ENCODE peak calls at places on chromosome 1, in seven cellular contexts. D is colonic mucosa; B is GM23338; S is cardiac muscle cell; U is suprapubic skin; Z is CD8-positive, alpha-beta memory T cell; R is pancreas. F is an unnamed sample.

GRCh38 chr1:162823231-162823630 is 32.7 kb downstream of the HSD17B7 start:
- DNase-seq in D (no peak), R (no peak), B (no peak), U (no peak), S (no peak), Z (no peak), F (no peak)

GRCh38 chr1:171432473-171432872 is 52.9 kb upstream of the PRRC2C start:
- DNase-seq in S (no peak), U (no peak), R (no peak), B (no peak), Z (no peak), D (no peak), F (no peak)

GRCh38 chr1:243525085-243525487 is 269.2 kb downstream of the SDCCAG8 start:
- DNase-seq in U (no peak), B (no peak), Z (no peak), R (no peak), S (peak), D (no peak), F (no peak)

GRCh38 chr1:214332950-214333798 is 52.2 kb downstream of the SMYD2 start:
- DNase-seq in B (peak), U (no peak), S (peak), R (peak), Z (no peak), D (peak), F (peak)

GRCh38 chr1:3384407-3384806 is 70.1 kb upstream of the ARHGEF16 start:
- DNase-seq in U (no peak), Z (no peak), D (no peak), B (no peak), R (no peak), S (no peak), F (no peak)

GRCh38 chr1:154154534-154155181 is at the start of gene NUP210L:
- DNase-seq in Z (no peak), D (peak), U (no peak), R (no peak), S (peak), B (peak), F (no peak)

GRCh38 chr1:47432071-47433036 is 5.5 kb upstream of the FOXD2 start:
- DNase-seq in R (peak), B (peak), Z (peak), S (peak), D (peak), U (no peak), F (peak)

GRCh38 chr1:27626031-27626935 is 8.7 kb downstream of the FGR start:
- DNase-seq in U (peak), D (no peak), S (peak), R (no peak), B (no peak), Z (no peak), F (peak)

GRCh38 chr1:204150702-204151561 is 912 bp downstream of the ETNK2 start:
- DNase-seq in B (peak), R (peak), S (no peak), Z (peak), D (no peak), U (no peak), F (no peak)

GRCh38 chr1:42639116-42639515 is 19.1 kb upstream of the PPIH start:
- DNase-seq in B (no peak), U (no peak), S (peak), Z (no peak), R (no peak), D (no peak), F (no peak)

GRCh38 chr1:155950829-155951228 is 9.4 kb downstream of the RXFP4 start:
- DNase-seq in B (no peak), Z (no peak), S (no peak), R (no peak), U (no peak), D (no peak), F (no peak)

GRCh38 chr1:225426395-225427248 is 1.2 kb downstream of the LBR start:
- DNase-seq in U (no peak), D (peak), B (peak), S (peak), Z (no peak), R (peak), F (peak)

GRCh38 chr1:17098440-17099317 is 20.6 kb downstream of the PADI2 start:
- DNase-seq in R (no peak), U (no peak), Z (no peak), D (no peak), S (peak), B (no peak), F (no peak)

GRCh38 chr1:71753746-71754145 is 528.6 kb downstream of the NEGR1 start:
- DNase-seq in R (no peak), Z (no peak), B (peak), D (no peak), U (no peak), S (no peak), F (no peak)

GRCh38 chr1:232657426-232657825 is 27.5 kb upstream of the SIPA1L2 start:
- DNase-seq in U (no peak), D (no peak), R (no peak), S (peak), Z (no peak), B (no peak), F (no peak)

GRCh38 chr1:205528887-205529825 is 24.7 kb downstream of the CDK18 start:
- DNase-seq in U (peak), S (peak), R (peak), D (peak), Z (peak), B (peak), F (peak)

GRCh38 chr1:225897595-225898514 is 8.9 kb upstream of the LEFTY1 start:
- DNase-seq in Z (peak), B (no peak), R (no peak), U (no peak), S (no peak), D (peak), F (peak)

DNA sequence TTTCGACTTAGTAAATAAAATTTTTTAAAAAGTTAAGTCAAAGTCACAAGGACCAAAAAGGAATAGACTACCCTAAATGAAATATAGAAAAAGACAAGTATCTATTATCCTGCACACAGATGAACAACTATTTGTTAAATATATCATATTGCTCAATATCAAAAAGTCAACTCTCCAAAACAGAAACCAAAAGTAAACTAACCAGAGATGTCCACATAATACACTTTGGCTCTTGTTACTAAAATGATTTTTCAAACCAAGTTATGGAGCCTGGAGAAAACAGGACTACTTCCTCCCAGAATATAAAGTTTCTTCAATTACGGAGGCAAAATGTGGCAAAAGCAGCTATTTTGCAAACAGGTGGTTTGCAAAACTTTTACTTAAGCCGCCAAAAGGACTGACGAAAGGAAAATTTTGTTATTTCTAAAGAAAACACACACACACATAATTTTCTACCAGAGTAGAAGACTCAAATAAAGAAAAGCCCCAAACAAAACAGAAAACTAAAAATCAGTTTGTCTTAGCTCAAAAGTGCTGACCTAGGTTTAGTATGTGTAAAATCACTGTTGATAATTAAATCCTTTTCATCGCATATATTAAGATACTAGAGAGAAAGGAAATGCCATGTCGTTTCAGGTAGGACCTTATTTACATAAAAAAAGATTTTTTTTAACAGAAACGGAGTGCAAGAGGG is 1.1 kb downstream of the DPYD start:
- DNase-seq in Z (no peak), S (peak), D (no peak), R (no peak), B (peak), U (no peak), F (peak)
- H3K27ac ChIP-seq in Z (peak), S (no peak), D (peak), R (peak), B (no peak), U (peak), F (no peak)

GRCh38 chr1:167881069-167881468 is 32.9 kb downstream of the ADCY10 start:
- DNase-seq in D (no peak), S (peak), U (no peak), R (no peak), B (no peak), Z (no peak), F (no peak)

GRCh38 chr1:167882376-167882775 is 31.6 kb downstream of the ADCY10 start:
- DNase-seq in R (no peak), U (no peak), Z (no peak), D (no peak), S (no peak), B (no peak), F (no peak)

GRCh38 chr1:167878372-167879160 is 35.4 kb downstream of the ADCY10 start:
- DNase-seq in B (peak), Z (no peak), U (no peak), S (no peak), D (no peak), R (no peak), F (no peak)

GRCh38 chr1:167881786-167882185 is 32.1 kb downstream of the ADCY10 start:
- DNase-seq in B (no peak), D (no peak), Z (no peak), R (no peak), S (no peak), U (no peak), F (no peak)

GRCh38 chr1:167880570-167880969 is 33.4 kb downstream of the ADCY10 start:
- DNase-seq in S (peak), Z (no peak), U (no peak), R (no peak), B (no peak), D (no peak), F (no peak)
- H3K27ac ChIP-seq in S (peak), Z (no peak), U (no peak), R (no peak), B (no peak), D (no peak), F (no peak)

GRCh38 chr1:2160691-2161320 is 33.8 kb downstream of the FAAP20 start:
- DNase-seq in D (no peak), B (no peak), S (no peak), U (no peak), Z (no peak), R (no peak), F (no peak)

GRCh38 chr1:2166254-2166653 is 28.3 kb downstream of the FAAP20 start:
- DNase-seq in U (no peak), Z (no peak), D (no peak), R (no peak), S (no peak), B (no peak), F (no peak)

GRCh38 chr1:2165636-2166035 is 28.9 kb downstream of the FAAP20 start:
- DNase-seq in S (no peak), U (no peak), B (peak), R (no peak), D (no peak), Z (no peak), F (no peak)

GRCh38 chr1:2166695-2167094 is 27.9 kb downstream of the FAAP20 start:
- DNase-seq in R (no peak), B (no peak), S (no peak), U (no peak), D (no peak), Z (no peak), F (no peak)

DNA sequence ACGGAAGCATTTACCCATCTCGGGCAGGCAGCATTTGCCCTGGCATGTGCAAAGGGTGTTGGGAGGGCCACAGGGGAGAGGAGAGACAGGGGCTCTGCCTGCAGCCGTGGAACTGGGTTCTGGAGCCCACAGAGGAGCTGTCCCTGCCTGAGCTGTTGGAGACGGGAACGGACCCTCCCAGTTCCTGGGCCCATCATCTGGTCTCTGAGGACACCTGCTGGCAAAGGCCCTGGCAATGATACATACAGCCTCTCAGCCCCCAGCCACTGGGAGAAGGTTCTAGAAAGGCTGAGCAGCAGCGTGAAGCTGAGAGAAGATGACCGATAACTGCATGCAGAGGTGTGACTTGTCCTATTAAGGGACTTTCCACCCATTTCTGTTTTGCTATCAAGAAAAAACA is 31.4 kb downstream of the FAAP20 start:
- DNase-seq in S (no peak), U (no peak), D (no peak), R (no peak), Z (no peak), B (no peak), F (no peak)
- H3K27ac ChIP-seq in S (no peak), U (no peak), D (no peak), R (no peak), Z (no peak), B (no peak), F (no peak)

GRCh38 chr1:145959957-145960467 is 2.2 kb upstream of the LIX1L start:
- DNase-seq in U (no peak), S (no peak), D (no peak), R (no peak), Z (no peak), B (no peak), F (no peak)

GRCh38 chr1:145962157-145963102 is 1.9 kb downstream of the ANKRD34A start:
- DNase-seq in B (peak), Z (peak), D (no peak), S (no peak), R (no peak), U (no peak), F (no peak)

GRCh38 chr1:145960468-145961108 is 2.8 kb upstream of the LIX1L start:
- DNase-seq in S (peak), B (peak), D (peak), R (peak), U (peak), Z (peak), F (no peak)

GRCh38 chr1:145961425-145962156 is 2.8 kb downstream of the ANKRD34A start:
- DNase-seq in B (peak), U (peak), D (peak), S (peak), Z (peak), R (no peak), F (no peak)

DNA sequence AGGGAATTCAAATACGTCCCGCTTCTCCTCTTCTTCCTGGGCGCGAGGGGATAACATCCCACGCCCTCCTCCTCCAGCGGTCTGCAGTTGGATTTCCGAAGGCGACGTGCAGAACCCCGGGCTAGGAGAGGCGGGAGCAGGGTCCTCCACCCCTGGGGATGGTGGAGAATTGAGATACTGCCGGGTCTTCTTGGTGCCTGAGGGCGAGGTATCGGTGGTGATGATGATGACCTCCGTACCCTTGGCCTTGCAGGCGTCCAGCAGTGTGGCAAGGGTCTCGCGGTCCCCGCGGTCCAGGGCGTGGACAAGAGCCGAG is 3.2 kb upstream of the LIX1L start:
- DNase-seq in U (no peak), D (no peak), R (no peak), S (no peak), Z (no peak), B (peak), F (no peak)
- H3K27ac ChIP-seq in U (peak), D (peak), R (peak), S (peak), Z (peak), B (no peak), F (no peak)

GRCh38 chr1:112687361-112687760 is 12.9 kb downstream of the MOV10 start:
- DNase-seq in B (no peak), U (no peak), S (no peak), D (no peak), Z (no peak), R (no peak), F (no peak)

GRCh38 chr1:112689196-112689841 is 14.9 kb downstream of the MOV10 start:
- DNase-seq in D (no peak), B (no peak), U (no peak), S (no peak), R (no peak), Z (no peak), F (no peak)

GRCh38 chr1:112687785-112688496 is 13.5 kb downstream of the MOV10 start:
- DNase-seq in S (no peak), Z (no peak), U (no peak), B (no peak), D (no peak), R (no peak), F (no peak)

GRCh38 chr1:112689842-112690237 is 15.4 kb downstream of the MOV10 start:
- DNase-seq in Z (no peak), B (no peak), D (no peak), U (no peak), R (no peak), S (no peak), F (no peak)

GRCh38 chr1:112688781-112689193 is 14.3 kb downstream of the MOV10 start:
- DNase-seq in Z (no peak), D (no peak), U (no peak), S (no peak), R (no peak), B (no peak), F (no peak)
- H3K27ac ChIP-seq in Z (no peak), D (no peak), U (no peak), S (peak), R (no peak), B (no peak), F (no peak)

GRCh38 chr1:66349277-66349676 is 184.7 kb upstream of the SGIP1 start:
- DNase-seq in B (no peak), U (no peak), R (no peak), Z (no peak), D (no peak), S (no peak), F (no peak)
- H3K27ac ChIP-seq in B (peak), U (peak), R (no peak), Z (no peak), D (peak), S (no peak), F (peak)

GRCh38 chr1:19405195-19405760 is 80.1 kb downstream of the CAPZB start:
- DNase-seq in U (no peak), Z (no peak), R (no peak), D (no peak), S (no peak), B (peak), F (no peak)

GRCh38 chr1:19407494-19408096 is 77.7 kb downstream of the CAPZB start:
- DNase-seq in Z (no peak), R (no peak), D (no peak), B (no peak), U (no peak), S (no peak), F (no peak)

GRCh38 chr1:19405761-19406481 is 79.4 kb downstream of the CAPZB start:
- DNase-seq in S (peak), B (peak), R (no peak), U (no peak), D (peak), Z (no peak), F (no peak)

GRCh38 chr1:19404748-19405147 is 80.6 kb downstream of the CAPZB start:
- DNase-seq in Z (no peak), B (no peak), R (no peak), U (no peak), D (no peak), S (no peak), F (no peak)

GRCh38 chr1:19406680-19407079 is 78.7 kb downstream of the CAPZB start:
- DNase-seq in U (no peak), S (no peak), R (no peak), D (no peak), B (no peak), Z (no peak), F (no peak)
- H3K27ac ChIP-seq in U (no peak), S (peak), R (no peak), D (no peak), B (no peak), Z (no peak), F (no peak)

GRCh38 chr1:66351913-66352312 is 182.0 kb upstream of the SGIP1 start:
- DNase-seq in R (no peak), D (no peak), B (peak), S (no peak), Z (peak), U (no peak), F (no peak)

GRCh38 chr1:66354311-66354922 is 179.5 kb upstream of the SGIP1 start:
- DNase-seq in B (peak), D (no peak), U (no peak), R (no peak), Z (no peak), S (peak), F (no peak)

GRCh38 chr1:66352783-66353182 is 181.2 kb upstream of the SGIP1 start:
- DNase-seq in R (no peak), B (no peak), U (no peak), S (no peak), Z (no peak), D (no peak), F (no peak)

GRCh38 chr1:66351474-66351873 is 182.5 kb upstream of the SGIP1 start:
- DNase-seq in U (no peak), S (peak), Z (no peak), D (no peak), R (no peak), B (no peak), F (no peak)

DNA sequence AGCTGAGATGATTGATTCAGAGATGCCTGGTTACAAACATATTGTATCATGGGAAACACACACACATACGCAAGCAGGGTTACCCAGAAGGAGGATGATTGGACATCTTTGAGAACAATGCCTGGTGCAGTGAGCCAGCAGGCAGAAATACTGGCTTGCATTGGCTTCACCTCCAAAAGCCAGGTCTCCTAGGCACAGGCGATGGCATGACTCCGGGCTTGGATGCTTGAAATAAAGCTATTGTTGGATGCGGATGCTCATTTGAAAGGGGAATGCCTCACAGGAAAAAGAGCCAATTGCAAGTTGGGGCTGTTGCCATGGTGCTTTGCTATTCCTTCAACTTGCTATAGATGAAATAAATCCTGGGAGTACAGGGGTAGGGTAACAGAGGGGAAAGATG is 180.7 kb upstream of the SGIP1 start:
- DNase-seq in U (no peak), B (peak), D (no peak), S (no peak), Z (no peak), R (no peak), F (no peak)
- H3K27ac ChIP-seq in U (no peak), B (peak), D (no peak), S (no peak), Z (no peak), R (no peak), F (no peak)

GRCh38 chr1:206898089-206898908 is 1.1 kb downstream of the IL24 start:
- DNase-seq in B (no peak), S (peak), Z (no peak), U (no peak), D (no peak), R (no peak), F (no peak)
- H3K27ac ChIP-seq in B (no peak), S (no peak), Z (no peak), U (no peak), D (no peak), R (no peak), F (no peak)

GRCh38 chr1:233945979-233946378 is 41.5 kb downstream of the SLC35F3 start:
- DNase-seq in Z (no peak), S (no peak), U (no peak), D (no peak), R (no peak), B (no peak), F (no peak)
- H3K27ac ChIP-seq in Z (no peak), S (no peak), U (no peak), D (no peak), R (no peak), B (no peak), F (no peak)

F was measured in OCI-LY7.